ENCODE peak calls at places on chromosomes 3 and 15, in six cellular contexts. S is mucosa of gallbladder; J is CD8-positive, alpha-beta memory T cell; O is glutamatergic neuron; A is nephron progenitor cell; K is hippocampal formation. M is an unnamed sample.
A peak's percentile ranks its signal among the peaks of the same experiment; 100 is the strongest.

GRCh38 chr15:69491051-69491505 is 38.5 kb downstream of the RPLP1 start:
- DNase-seq in S (no peak), J (no peak), O (no peak), A (no peak), K (no peak), M (no peak)

GRCh38 chr3:118559286-118559685 is 475.4 kb downstream of the IGSF11 start:
- DNase-seq in S (no peak), J (no peak), O (no peak), A (no peak), K (no peak), M (no peak)

GRCh38 chr15:57769266-57769665 is 62.8 kb downstream of the POLR2M start:
- DNase-seq in S (no peak), J (no peak), O (peak; percentile 56), A (no peak), K (no peak), M (no peak)

GRCh38 chr3:153463895-153464294 is 301.9 kb downstream of the RAP2B start:
- DNase-seq in S (no peak), J (no peak), O (no peak), A (no peak), K (no peak), M (no peak)

GRCh38 chr3:167976880-167977498 is 118.7 kb downstream of the GOLIM4 start:
- DNase-seq in S (no peak), J (no peak), O (no peak), A (no peak), K (no peak), M (no peak)

GRCh38 chr3:16052964-16053363 is 121.5 kb upstream of the GALNT15 start:
- DNase-seq in S (no peak), J (no peak), O (no peak), A (no peak), K (no peak), M (no peak)

GRCh38 chr3:190862209-190863118 is at the start of gene GMNC:
- DNase-seq in S (peak; percentile 87), J (no peak), O (peak; percentile 90), A (peak; percentile 81), K (peak; percentile 57), M (peak; percentile 69)

GRCh38 chr3:194205675-194206133 is 69.8 kb downstream of the HES1 start:
- DNase-seq in S (no peak), J (no peak), O (peak; percentile 30), A (no peak), K (no peak), M (no peak)

GRCh38 chr3:69085543-69086132 is 901 bp downstream of the ARL6IP5 start:
- DNase-seq in S (no peak), J (peak; percentile 7), O (peak; percentile 19), A (peak; percentile 28), K (peak; percentile 50), M (peak; percentile 69)

GRCh38 chr3:98778383-98778782 is 15.2 kb downstream of the ST3GAL6 start:
- DNase-seq in S (no peak), J (no peak), O (no peak), A (no peak), K (no peak), M (no peak)

GRCh38 chr15:60941448-60941847 is 287.7 kb downstream of the RORA start:
- DNase-seq in S (no peak), J (no peak), O (no peak), A (no peak), K (no peak), M (no peak)

GRCh38 chr15:101358895-101359294 is 63.8 kb upstream of the SNRPA1 start:
- DNase-seq in S (no peak), J (no peak), O (no peak), A (no peak), K (no peak), M (no peak)

GRCh38 chr3:34012102-34012461 is 213.7 kb downstream of the PDCD6IP start:
- DNase-seq in S (peak; percentile 60), J (no peak), O (no peak), A (no peak), K (no peak), M (no peak)

GRCh38 chr3:43071313-43071893 is 34.5 kb downstream of the POMGNT2 start:
- DNase-seq in S (no peak), J (peak; percentile 7), O (no peak), A (no peak), K (no peak), M (no peak)

GRCh38 chr3:71247221-71247947 is 336.1 kb downstream of the FOXP1 start:
- DNase-seq in S (peak; percentile 76), J (no peak), O (peak; percentile 76), A (peak; percentile 23), K (no peak), M (no peak)

GRCh38 chr3:108953700-108954099 is at the start of gene GUCA1C:
- DNase-seq in S (no peak), J (no peak), O (no peak), A (no peak), K (no peak), M (no peak)

GRCh38 chr3:197297020-197297419 is 1.4 kb downstream of the DLG1 start:
- DNase-seq in S (no peak), J (no peak), O (no peak), A (no peak), K (no peak), M (no peak)

GRCh38 chr3:146466596-146466995 is 2.8 kb downstream of the PLSCR2 start:
- DNase-seq in S (no peak), J (no peak), O (no peak), A (no peak), K (no peak), M (no peak)

GRCh38 chr15:48084759-48085420 is 35.9 kb upstream of the SLC24A5 start:
- DNase-seq in S (no peak), J (no peak), O (no peak), A (peak; percentile 17), K (no peak), M (no peak)

GRCh38 chr3:159711560-159712333 is 276.9 kb upstream of the IL12A start:
- DNase-seq in S (peak; percentile 28), J (no peak), O (no peak), A (no peak), K (no peak), M (no peak)

GRCh38 chr15:70447927-70448698 is 315.2 kb downstream of the UACA start:
- DNase-seq in S (peak; percentile 24), J (peak; percentile 14), O (no peak), A (no peak), K (no peak), M (no peak)

GRCh38 chr15:83077487-83078230 is 10.6 kb upstream of the BTBD1 start:
- DNase-seq in S (no peak), J (no peak), O (no peak), A (no peak), K (no peak), M (no peak)

GRCh38 chr3:69338891-69339290 is 47.0 kb downstream of the FRMD4B start:
- DNase-seq in S (no peak), J (no peak), O (no peak), A (no peak), K (no peak), M (no peak)

GRCh38 chr15:92655178-92655995 is at the start of gene FAM174B:
- DNase-seq in S (peak; percentile 32), J (no peak), O (peak; percentile 71), A (peak; percentile 81), K (no peak), M (no peak)

GRCh38 chr3:151443583-151443982 is 17.3 kb downstream of the IGSF10 start:
- DNase-seq in S (no peak), J (no peak), O (no peak), A (peak; percentile 73), K (no peak), M (no peak)

GRCh38 chr3:121667333-121667732 is 6.6 kb upstream of the HCLS1 start:
- DNase-seq in S (no peak), J (no peak), O (no peak), A (no peak), K (no peak), M (no peak)

GRCh38 chr15:45585069-45585468 is 2.1 kb upstream of the BLOC1S6 start:
- DNase-seq in S (no peak), J (no peak), O (no peak), A (no peak), K (no peak), M (no peak)

GRCh38 chr3:131535596-131535995 is 32.8 kb upstream of the MRPL3 start:
- DNase-seq in S (no peak), J (no peak), O (no peak), A (no peak), K (no peak), M (no peak)

GRCh38 chr15:62922514-62922913 is 120.0 kb upstream of the TPM1 start:
- DNase-seq in S (no peak), J (no peak), O (no peak), A (no peak), K (no peak), M (no peak)